ENCODE peak calls at places on chromosomes 11 and 22, in nine cellular contexts. O is small intestine; P is mammary epithelial cell; W is cardiac muscle cell; A is CD8-positive, alpha-beta memory T cell; M is GM23338; Q is esophagus squamous epithelium; C is heart left ventricle; D is lower lobe of right lung. S is an unnamed sample.

GRCh38 chr11:127490896-127491295 is 490.3 kb upstream of the KIRREL3 start:
- DNase-seq in O (no peak), P (no peak), W (no peak), A (no peak), M (no peak), Q (no peak), C (no peak), D (no peak), S (no peak)

GRCh38 chr11:35529971-35530495 is 4.6 kb upstream of the PAMR1 start:
- DNase-seq in O (no peak), P (peak; percentile 94), W (peak; percentile 95), A (no peak), M (no peak), Q (no peak), C (no peak), D (no peak), S (no peak)

GRCh38 chr11:116221351-116221750 is 551.4 kb downstream of the BUD13 start:
- DNase-seq in O (no peak), P (no peak), W (no peak), A (no peak), M (no peak), Q (no peak), C (no peak), D (no peak), S (no peak)

GRCh38 chr11:128182844-128183243 is 404.5 kb downstream of the ETS1 start:
- DNase-seq in O (no peak), P (no peak), W (no peak), A (no peak), M (no peak), Q (no peak), C (no peak), D (no peak), S (no peak)

GRCh38 chr11:120928506-120929062 is 95.3 kb upstream of the TBCEL start:
- DNase-seq in O (no peak), P (no peak), W (no peak), A (no peak), M (peak; percentile 46), Q (no peak), C (no peak), D (no peak), S (no peak)

GRCh38 chr11:65274734-65275682 is 13.2 kb downstream of the POLA2 start:
- DNase-seq in O (peak; percentile 93), P (peak; percentile 74), W (peak; percentile 99), A (no peak), M (peak; percentile 83), Q (no peak), C (peak; percentile 85), D (peak; percentile 62), S (peak; percentile 88)

GRCh38 chr11:57476883-57477506 is 16.7 kb downstream of the RTN4RL2 start:
- DNase-seq in O (peak; percentile 35), P (peak; percentile 28), W (no peak), A (no peak), M (peak; percentile 73), Q (no peak), C (no peak), D (peak; percentile 59), S (peak; percentile 67)

GRCh38 chr11:111788051-111788450 is 21.9 kb upstream of the PPP2R1B start:
- DNase-seq in O (no peak), P (no peak), W (no peak), A (no peak), M (no peak), Q (no peak), C (peak; percentile 76), D (no peak), S (no peak)

GRCh38 chr11:17371614-17372013 is 16.8 kb downstream of the KCNJ11 start:
- DNase-seq in O (no peak), P (peak; percentile 44), W (peak; percentile 66), A (no peak), M (peak; percentile 52), Q (no peak), C (no peak), D (no peak), S (no peak)

GRCh38 chr11:20854214-20854613 is 184.8 kb downstream of the NELL1 start:
- DNase-seq in O (no peak), P (no peak), W (no peak), A (no peak), M (peak; percentile 54), Q (no peak), C (no peak), D (no peak), S (no peak)

GRCh38 chr11:111736191-111736590 is 30.0 kb downstream of the PPP2R1B start:
- DNase-seq in O (no peak), P (no peak), W (peak; percentile 78), A (no peak), M (no peak), Q (no peak), C (no peak), D (no peak), S (no peak)

GRCh38 chr22:25645266-25645665 is 80.8 kb downstream of the GRK3 start:
- DNase-seq in O (no peak), P (no peak), W (peak; percentile 45), A (no peak), M (no peak), Q (no peak), C (no peak), D (no peak), S (no peak)

GRCh38 chr11:60938500-60938899 is 13.5 kb downstream of the SLC15A3 start:
- DNase-seq in O (no peak), P (no peak), W (no peak), A (no peak), M (no peak), Q (no peak), C (no peak), D (no peak), S (no peak)

DNA sequence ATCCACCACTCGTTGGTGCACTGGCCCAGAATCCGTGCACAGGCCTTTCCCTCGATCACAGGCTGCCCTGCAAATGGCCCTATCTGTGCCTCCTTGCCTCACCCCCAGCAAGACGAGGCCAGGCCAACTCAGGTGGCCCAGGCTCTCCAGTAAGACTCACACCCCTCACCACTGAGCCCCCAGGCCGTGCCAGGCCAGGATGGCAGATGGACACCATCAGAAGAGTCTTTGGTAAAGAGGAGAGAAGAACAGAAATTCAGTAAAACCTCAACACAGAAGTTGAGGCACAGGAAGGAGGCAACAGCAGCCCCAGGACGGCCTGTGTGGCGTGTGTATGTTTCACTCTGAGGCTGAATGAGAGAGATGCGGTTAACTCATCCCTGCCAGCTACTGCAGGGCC is 54.0 kb upstream of the WNT11 start:
- DNase-seq in O (no peak), P (no peak), W (no peak), A (no peak), M (no peak), Q (no peak), C (no peak), D (no peak), S (no peak)
- H3K4me1 ChIP-seq in O (no peaks in the 10 kb centered on the region), P (peaks cover 1% of the 10 kb centered on the region), W (no peaks in the 10 kb centered on the region), A (no peaks in the 10 kb centered on the region), M (no peaks in the 10 kb centered on the region), Q (no peaks in the 10 kb centered on the region), C (peaks cover 5% of the 10 kb centered on the region), D (no peaks in the 10 kb centered on the region), S (no peaks in the 10 kb centered on the region)

DNA sequence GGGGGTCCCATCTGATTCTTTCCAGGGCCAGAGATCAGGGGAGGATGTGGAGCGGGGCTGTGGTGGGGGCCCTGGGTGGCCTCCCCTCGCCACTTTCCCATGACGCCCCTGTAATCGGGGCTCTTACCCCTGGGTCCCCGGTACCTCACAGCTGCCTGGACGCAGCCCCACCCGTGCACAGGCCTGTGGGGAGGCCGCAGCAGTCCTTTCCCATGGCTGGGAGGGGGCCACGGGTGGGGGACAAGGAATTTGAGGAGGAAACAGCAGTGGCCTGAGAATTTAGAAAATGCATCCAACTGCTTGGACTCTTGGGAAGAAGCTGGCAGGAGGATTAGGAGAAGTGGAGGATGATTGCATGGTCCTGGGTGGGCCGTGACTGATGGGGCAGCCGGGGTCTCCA is 18.0 kb downstream of the H19 start:
- DNase-seq in O (no peak), P (no peak), W (no peak), A (no peak), M (no peak), Q (no peak), C (peak; percentile 2), D (no peak), S (no peak)
- H3K4me1 ChIP-seq in O (no peaks in the 10 kb centered on the region), P (no peaks in the 10 kb centered on the region), W (no peaks in the 10 kb centered on the region), A (no peaks in the 10 kb centered on the region), M (no peaks in the 10 kb centered on the region), Q (no peaks in the 10 kb centered on the region), C (no peaks in the 10 kb centered on the region), D (no peaks in the 10 kb centered on the region), S (no peaks in the 10 kb centered on the region)

DNA sequence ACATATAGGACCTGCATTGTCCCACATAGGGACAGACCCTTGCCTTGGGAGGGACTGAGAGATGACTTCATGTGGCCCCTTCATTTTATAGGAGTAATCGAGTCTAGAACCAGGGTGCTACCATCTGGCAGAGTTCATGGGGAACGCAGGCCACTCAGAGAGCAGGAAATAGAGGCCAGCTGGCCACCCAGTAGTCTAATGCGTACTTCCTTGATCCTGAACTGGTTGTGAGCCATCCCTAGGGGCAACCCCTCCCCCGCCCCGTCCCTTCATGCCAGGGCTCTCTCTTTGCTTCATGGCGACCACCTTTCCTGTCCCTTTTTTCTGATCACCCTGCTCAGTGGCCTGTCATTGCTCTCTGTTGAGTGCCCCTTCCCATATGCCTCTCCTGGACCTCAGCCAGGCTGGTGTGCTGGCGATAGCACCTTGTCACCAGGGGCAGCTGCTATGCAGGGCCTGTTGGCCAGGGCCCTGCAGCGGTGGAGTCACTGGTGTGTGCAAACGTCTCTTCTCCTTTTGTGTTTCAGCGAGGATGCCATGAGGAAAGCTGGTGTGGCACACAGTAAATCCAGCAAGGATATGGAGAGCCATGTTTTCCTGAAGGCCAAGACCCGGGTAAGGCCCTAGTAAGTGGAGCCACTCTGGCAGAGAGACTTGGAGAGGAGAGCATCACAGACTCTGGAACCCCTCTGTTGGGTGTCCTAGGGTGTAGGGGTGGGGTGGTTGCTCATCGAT is 29.3 kb downstream of the MED15 start:
- DNase-seq in O (no peak), P (no peak), W (no peak), A (no peak), M (no peak), Q (no peak), C (peak; percentile 62), D (peak; percentile 33), S (no peak)
- H3K4me1 ChIP-seq in O (peaks cover 9% of the 10 kb centered on the region), P (peaks cover 28% of the 10 kb centered on the region), W (peaks cover 23% of the 10 kb centered on the region), A (peaks cover 28% of the 10 kb centered on the region), M (no peaks in the 10 kb centered on the region), Q (peaks cover 23% of the 10 kb centered on the region), C (peaks cover 69% of the 10 kb centered on the region), D (peaks cover 24% of the 10 kb centered on the region), S (peaks cover 5% of the 10 kb centered on the region)

GRCh38 chr22:42188808-42189447 is 58.3 kb upstream of the CYP2D6 start:
- DNase-seq in O (peak; percentile 75), P (peak; percentile 58), W (no peak), A (no peak), M (no peak), Q (no peak), C (no peak), D (no peak), S (peak; percentile 41)
- H3K4me1 ChIP-seq in O (peaks cover 5% of the 10 kb centered on the region), P (peaks cover 11% of the 10 kb centered on the region), W (no peaks in the 10 kb centered on the region), A (peaks cover 32% of the 10 kb centered on the region), M (peaks cover 16% of the 10 kb centered on the region), Q (peaks cover 3% of the 10 kb centered on the region), C (no peaks in the 10 kb centered on the region), D (no peaks in the 10 kb centered on the region), S (no peaks in the 10 kb centered on the region)

GRCh38 chr11:2899080-2899783 is 13.7 kb upstream of the CDKN1C start:
- DNase-seq in O (no peak), P (no peak), W (no peak), A (no peak), M (no peak), Q (no peak), C (peak; percentile 54), D (peak; percentile 67), S (no peak)
- H3K4me1 ChIP-seq in O (peaks cover 4% of the 10 kb centered on the region), P (peaks cover 48% of the 10 kb centered on the region), W (peaks cover 4% of the 10 kb centered on the region), A (peaks cover 43% of the 10 kb centered on the region), M (peaks cover 5% of the 10 kb centered on the region), Q (peaks cover 49% of the 10 kb centered on the region), C (peaks cover 33% of the 10 kb centered on the region), D (peaks cover 58% of the 10 kb centered on the region), S (peaks cover 10% of the 10 kb centered on the region)